ENCODE peak calls at places on chromosomes 11 and 22, in five cellular contexts. A is IMR-90, Q is fibroblast of lung, Y is H9, G is left ventricle myocardium inferior. L is an unnamed sample.

GRCh38 chr11:7575841-7576451 is 62.1 kb downstream of the PPFIBP2 start:
- DNase-seq in G (no peak), A (no peak), Q (no peak), Y (peak), L (peak)

GRCh38 chr22:41732096-41732772 is 32.9 kb downstream of the MEI1 start:
- DNase-seq in A (no peak), Q (no peak), G (no peak), Y (no peak), L (no peak)

GRCh38 chr11:133946541-133947297 is 10.0 kb downstream of the IGSF9B start:
- DNase-seq in Q (no peak), Y (no peak), A (no peak), G (peak), L (no peak)

GRCh38 chr11:44177905-44178304 is 82.4 kb downstream of the EXT2 start:
- DNase-seq in G (no peak), A (no peak), Q (no peak), Y (no peak), L (no peak)

GRCh38 chr11:2525166-2525861 is 80.5 kb downstream of the KCNQ1 start:
- DNase-seq in G (peak), A (no peak), Q (no peak), Y (peak), L (no peak)

GRCh38 chr11:67022961-67023956 is at the start of gene SYT12:
- DNase-seq in Q (no peak), A (no peak), Y (no peak), G (no peak), L (no peak)

GRCh38 chr11:61899146-61899841 is 7.9 kb upstream of the FADS3 start:
- DNase-seq in G (peak), Q (peak), A (peak), Y (peak), L (peak)

GRCh38 chr11:59174664-59175033 is 2.7 kb downstream of the DTX4 start:
- DNase-seq in G (no peak), Y (no peak), Q (no peak), A (peak), L (peak)

GRCh38 chr11:105056446-105056845 is 11.3 kb upstream of the CARD16 start:
- DNase-seq in Q (no peak), A (no peak), G (no peak), Y (no peak), L (no peak)

GRCh38 chr11:60872952-60873524 is 5.7 kb downstream of the ZP1 start:
- DNase-seq in G (no peak), Q (peak), Y (peak), A (peak), L (no peak)

GRCh38 chr11:95729462-95729861 is 60.1 kb downstream of the FAM76B start:
- DNase-seq in G (no peak), Y (no peak), A (no peak), Q (no peak), L (no peak)

GRCh38 chr11:72228229-72228843 is 3.8 kb downstream of the INPPL1 start:
- DNase-seq in A (no peak), Q (no peak), G (no peak), Y (peak), L (no peak)

GRCh38 chr11:134468796-134469195 is 56.8 kb upstream of the B3GAT1 start:
- DNase-seq in Q (no peak), Y (no peak), G (no peak), A (no peak), L (no peak)

GRCh38 chr11:18836415-18836814 is 44.8 kb upstream of the PTPN5 start:
- DNase-seq in A (no peak), G (no peak), Y (no peak), Q (no peak), L (no peak)

GRCh38 chr11:85779956-85780640 is 30.8 kb downstream of the SYTL2 start:
- DNase-seq in Q (no peak), G (no peak), Y (no peak), A (peak), L (no peak)

GRCh38 chr11:11777897-11778296 is 63.9 kb upstream of the USP47 start:
- DNase-seq in Y (no peak), G (no peak), Q (no peak), A (no peak), L (no peak)

GRCh38 chr11:26227311-26227710 is 104.6 kb upstream of the ANO3 start:
- DNase-seq in Q (peak), Y (no peak), G (no peak), A (peak), L (peak)

GRCh38 chr22:30452861-30453260 is 19.0 kb downstream of the SEC14L3 start:
- DNase-seq in Y (no peak), Q (no peak), G (no peak), A (no peak), L (no peak)
- TF ChIP-seq CTCF in Y (no peak), Q (no peak), G (no peak), A (no peak), L (no peak)

GRCh38 chr11:117239295-117239694 is 6.8 kb downstream of the RNF214 start:
- DNase-seq in G (no peak), Q (peak), Y (no peak), A (peak), L (peak)
- TF ChIP-seq CTCF in G (no peak), Q (peak), Y (no peak), A (peak), L (no peak)

GRCh38 chr11:31986201-31986889 is 104.5 kb upstream of the RCN1 start:
- DNase-seq in A (no peak), Q (no peak), Y (no peak), G (no peak), L (no peak)

GRCh38 chr11:31981457-31981856 is 109.4 kb upstream of the RCN1 start:
- DNase-seq in Y (no peak), G (no peak), A (no peak), Q (no peak), L (no peak)

GRCh38 chr11:31987118-31988005 is 103.5 kb upstream of the RCN1 start:
- DNase-seq in G (no peak), Y (peak), Q (no peak), A (no peak), L (no peak)
- TF ChIP-seq CTCF in G (no peak), Y (no peak), Q (no peak), A (no peak), L (no peak)

GRCh38 chr11:129333873-129334272 is 41.8 kb upstream of the BARX2 start:
- DNase-seq in G (no peak), A (no peak), Y (no peak), Q (no peak), L (no peak)
- TF ChIP-seq CTCF in G (no peak), A (no peak), Y (peak), Q (no peak), L (no peak)

GRCh38 chr11:120182790-120183491 is 27.9 kb upstream of the OAF start:
- DNase-seq in Q (no peak), G (peak), A (no peak), Y (peak), L (peak)
- TF ChIP-seq CTCF in Q (peak), G (peak), A (peak), Y (peak), L (peak)

GRCh38 chr22:45335021-45335818 is 25.5 kb downstream of the FAM118A start:
- DNase-seq in Q (no peak), G (peak), A (no peak), Y (peak), L (no peak)
- TF ChIP-seq CTCF in Q (peak), G (peak), A (no peak), Y (peak), L (peak)

DNA sequence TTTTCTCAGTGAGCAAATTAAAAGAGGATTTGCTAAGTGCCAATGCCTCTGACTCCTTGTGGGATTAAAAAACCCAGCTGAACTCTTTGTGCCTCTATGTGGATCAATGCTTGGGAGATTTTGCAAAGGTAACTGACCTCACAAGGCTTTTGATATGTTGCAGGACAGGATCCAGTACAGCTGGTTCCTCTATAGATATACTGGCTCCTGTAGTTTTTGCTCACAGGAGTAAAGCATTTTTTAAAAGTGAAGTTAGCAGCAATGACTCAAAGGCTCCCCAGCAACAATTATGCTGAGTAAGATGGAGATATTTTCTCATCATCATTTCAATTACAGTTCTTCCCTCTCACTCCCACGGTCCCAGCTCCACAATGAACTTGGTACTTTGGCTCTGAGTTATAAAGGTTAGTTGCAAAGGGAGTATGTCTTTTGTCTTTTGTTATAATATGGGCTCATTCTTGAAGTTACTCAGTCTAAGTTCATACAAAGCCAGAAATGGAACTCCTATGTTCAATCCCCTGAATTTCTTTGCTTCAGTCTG is 471.5 kb downstream of the LRRC4C start:
- DNase-seq in A (no peak), G (no peak), Y (no peak), Q (no peak), L (no peak)
- TF ChIP-seq CTCF in A (no peak), G (no peak), Y (no peak), Q (no peak), L (no peak)

DNA sequence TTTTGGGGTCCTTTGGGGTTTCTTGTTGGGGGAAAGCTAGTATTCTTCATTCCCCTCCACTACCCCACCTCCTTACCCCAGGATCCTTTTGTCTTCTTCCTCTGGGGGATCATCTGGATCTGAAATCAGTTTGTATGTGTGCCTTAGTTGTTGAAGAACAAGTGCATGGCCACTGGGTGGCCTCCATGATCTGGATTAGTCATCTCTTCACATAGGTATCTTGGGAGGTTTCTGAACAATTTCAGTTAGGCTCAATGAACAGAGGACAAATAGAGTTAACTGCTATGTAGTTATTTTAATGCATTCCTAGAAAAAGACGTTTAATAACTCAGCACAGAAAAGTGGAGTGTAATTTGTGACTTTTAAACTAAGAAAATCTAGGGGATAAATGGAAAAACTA is 7.1 kb upstream of the VWA5A start:
- DNase-seq in A (peak), G (no peak), Y (peak), Q (peak), L (no peak)
- TF ChIP-seq CTCF in A (peak), G (no peak), Y (peak), Q (peak), L (no peak)

GRCh38 chr11:9073826-9074225 is 17.6 kb downstream of the SCUBE2 start:
- DNase-seq in Y (no peak), Q (no peak), G (no peak), A (no peak), L (no peak)
- TF ChIP-seq CTCF in Y (no peak), Q (no peak), G (no peak), A (no peak), L (no peak)

GRCh38 chr11:17564687-17565042 is 17.6 kb downstream of the OTOG start:
- DNase-seq in A (no peak), Q (no peak), Y (peak), G (no peak), L (no peak)
- TF ChIP-seq CTCF in A (no peak), Q (peak), Y (peak), G (no peak), L (no peak)

L was measured in RWPE1.